ENCODE peak calls at places on chromosome 9, in six cellular contexts. Z is CD8-positive, alpha-beta T cell; P is adrenal gland; O is stomach; H is uterus; V is neural progenitor cell. K is an unnamed sample.

GRCh38 chr9:132204883-132205282 is 43.0 kb downstream of the NTNG2 start:
- DNase-seq in Z (no peak), V (no peak), H (no peak), P (no peak), O (no peak), K (no peak)

GRCh38 chr9:103068666-103069207 is 73.6 kb downstream of the CYLC2 start:
- DNase-seq in V (no peak), P (no peak), H (no peak), Z (no peak), O (no peak), K (no peak)

GRCh38 chr9:85038061-85038460 is 368.5 kb downstream of the NTRK2 start:
- DNase-seq in V (no peak), P (no peak), O (no peak), Z (no peak), H (no peak), K (no peak)

GRCh38 chr9:73176450-73176875 is 24.8 kb downstream of the ANXA1 start:
- DNase-seq in O (no peak), V (no peak), Z (no peak), P (no peak), H (no peak), K (no peak)

GRCh38 chr9:19998153-19998552 is 209.3 kb upstream of the SLC24A2 start:
- DNase-seq in V (no peak), O (no peak), P (no peak), Z (no peak), H (no peak), K (no peak)

GRCh38 chr9:105216440-105217178 is 27.8 kb upstream of the SLC44A1 start:
- DNase-seq in V (no peak), O (peak), H (no peak), Z (no peak), P (peak), K (no peak)

GRCh38 chr9:130962418-130963316 is 23.6 kb upstream of the FIBCD1 start:
- DNase-seq in V (no peak), H (no peak), P (peak), O (peak), Z (no peak), K (peak)

GRCh38 chr9:6197330-6197729 is 18.3 kb upstream of the IL33 start:
- DNase-seq in H (peak), V (peak), O (no peak), Z (no peak), P (no peak), K (peak)

GRCh38 chr9:128266868-128267590 is 8.8 kb downstream of the GOLGA2 start:
- DNase-seq in P (no peak), Z (no peak), V (no peak), H (no peak), O (no peak), K (no peak)

GRCh38 chr9:128275198-128276007 is at the start of gene GOLGA2:
- DNase-seq in H (peak), V (peak), O (no peak), Z (no peak), P (peak), K (peak)

GRCh38 chr9:128274245-128274644 is 1.6 kb downstream of the GOLGA2 start:
- DNase-seq in H (no peak), V (no peak), P (no peak), O (no peak), Z (no peak), K (no peak)

GRCh38 chr9:128271512-128271911 is 4.3 kb downstream of the GOLGA2 start:
- DNase-seq in H (no peak), P (no peak), V (no peak), Z (no peak), O (no peak), K (no peak)

GRCh38 chr9:128271112-128271511 is 4.7 kb downstream of the GOLGA2 start:
- DNase-seq in V (no peak), H (no peak), O (peak), Z (no peak), P (no peak), K (no peak)
- H3K27ac ChIP-seq in V (no peak), H (no peak), O (no peak), Z (no peak), P (no peak), K (no peak)

GRCh38 chr9:135249191-135249590 is 161.7 kb downstream of the OLFM1 start:
- DNase-seq in V (no peak), O (no peak), P (no peak), Z (no peak), H (no peak), K (no peak)

GRCh38 chr9:135247174-135247930 is 159.9 kb downstream of the OLFM1 start:
- DNase-seq in H (no peak), Z (no peak), P (no peak), O (peak), V (no peak), K (peak)

GRCh38 chr9:135248111-135248510 is 160.6 kb downstream of the OLFM1 start:
- DNase-seq in P (no peak), Z (no peak), V (peak), H (no peak), O (no peak), K (peak)

GRCh38 chr9:135249711-135250110 is 162.2 kb downstream of the OLFM1 start:
- DNase-seq in Z (no peak), H (no peak), O (no peak), P (no peak), V (no peak), K (no peak)

DNA sequence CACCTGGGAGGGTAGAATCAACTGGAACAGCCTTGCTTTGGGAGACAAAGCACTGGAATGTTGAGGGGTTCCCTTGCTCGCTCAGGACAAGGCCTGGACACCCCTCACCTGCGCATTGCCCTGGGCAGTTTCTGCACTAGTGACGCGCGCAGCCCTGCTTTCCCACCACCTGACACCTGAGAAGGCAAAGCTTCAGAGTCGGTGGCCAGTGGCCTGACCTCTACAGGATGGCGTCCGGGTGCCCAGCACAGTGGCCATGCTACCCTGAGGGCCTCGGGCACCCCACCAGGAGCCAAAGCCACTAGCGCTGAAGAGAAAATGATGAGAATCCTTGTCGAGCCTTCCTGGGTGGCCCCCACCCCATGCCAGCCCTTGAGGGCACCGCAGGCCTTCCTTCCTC is 161.3 kb downstream of the OLFM1 start:
- DNase-seq in Z (no peak), V (no peak), P (no peak), O (no peak), H (no peak), K (peak)
- H3K27ac ChIP-seq in Z (no peak), V (no peak), P (no peak), O (no peak), H (no peak), K (no peak)

GRCh38 chr9:89621031-89621430 is 16.2 kb downstream of the GADD45G start:
- DNase-seq in O (no peak), P (no peak), V (no peak), H (no peak), Z (no peak), K (no peak)
- H3K27ac ChIP-seq in O (no peak), P (no peak), V (no peak), H (no peak), Z (no peak), K (no peak)

GRCh38 chr9:82457959-82458358 is 469.4 kb downstream of the SPATA31D1 start:
- DNase-seq in O (no peak), V (peak), Z (no peak), P (no peak), H (no peak), K (no peak)
- H3K27ac ChIP-seq in O (no peak), V (no peak), Z (no peak), P (no peak), H (no peak), K (no peak)

K was measured in right cardiac atrium.